ENCODE peak calls at places on chromosomes 7 and 10, in four cellular contexts. B, P, N and J are unnamed samples.

GRCh38 chr10:75358835-75359421 is 42.6 kb downstream of the ZNF503 start:
- DNase-seq in B (peak), P (no peak), N (peak), J (peak)

GRCh38 chr10:33113111-33113856 is 155.3 kb upstream of the ITGB1 start:
- DNase-seq in B (no peak), P (no peak), N (peak), J (no peak)

GRCh38 chr7:130961128-130961601 is 227.2 kb upstream of the KLF14 start:
- DNase-seq in B (no peak), P (peak), N (peak), J (peak)

GRCh38 chr7:100472854-100473499 is 6.0 kb downstream of the TSC22D4 start:
- DNase-seq in B (no peak), P (no peak), N (no peak), J (no peak)

GRCh38 chr10:34996843-34997242 is 93.3 kb downstream of the CUL2 start:
- DNase-seq in B (no peak), P (no peak), N (peak), J (no peak)

GRCh38 chr7:112940314-112940732 is 146.3 kb downstream of the GPR85 start:
- DNase-seq in B (no peak), P (no peak), N (no peak), J (peak)

GRCh38 chr10:122650331-122650730 is 49.3 kb downstream of the C10orf120 start:
- DNase-seq in B (no peak), P (no peak), N (no peak), J (no peak)

GRCh38 chr7:146781352-146782116 is 664.9 kb downstream of the CNTNAP2 start:
- DNase-seq in B (no peak), P (no peak), N (no peak), J (no peak)

GRCh38 chr7:143407296-143408246 is 1.1 kb downstream of the EPHA1 start:
- DNase-seq in B (peak), P (no peak), N (no peak), J (no peak)

GRCh38 chr10:132185601-132186487 is 904 bp upstream of the DPYSL4 start:
- DNase-seq in B (peak), P (no peak), N (peak), J (no peak)

GRCh38 chr7:6273917-6274630 is 1.6 kb upstream of the CYTH3 start:
- DNase-seq in B (no peak), P (no peak), N (no peak), J (no peak)

GRCh38 chr10:44682516-44682915 is 228.6 kb upstream of the TMEM72 start:
- DNase-seq in B (no peak), P (no peak), N (no peak), J (no peak)

GRCh38 chr7:123231060-123232000 is 31.6 kb upstream of the SLC13A1 start:
- DNase-seq in B (no peak), P (no peak), N (no peak), J (no peak)

GRCh38 chr10:117804470-117805011 is 242.2 kb downstream of the RAB11FIP2 start:
- DNase-seq in B (no peak), P (no peak), N (no peak), J (no peak)

GRCh38 chr7:512541-513311 is 6.9 kb downstream of the PDGFA start:
- DNase-seq in B (no peak), P (no peak), N (no peak), J (no peak)

GRCh38 chr10:63414481-63415260 is 51.1 kb downstream of the JMJD1C start:
- DNase-seq in B (peak), P (no peak), N (peak), J (peak)

GRCh38 chr10:115992554-115992953 is 280.5 kb downstream of the GFRA1 start:
- DNase-seq in B (no peak), P (no peak), N (no peak), J (no peak)

GRCh38 chr10:10855178-10855577 is 162.5 kb upstream of the CELF2 start:
- DNase-seq in B (no peak), P (no peak), N (no peak), J (no peak)

GRCh38 chr10:78973901-78974408 is 94.8 kb upstream of the ZMIZ1 start:
- DNase-seq in B (peak), P (peak), N (peak), J (no peak)

GRCh38 chr7:7799138-7799537 is 80.7 kb upstream of the RPA3 start:
- DNase-seq in B (peak), P (no peak), N (peak), J (no peak)

GRCh38 chr7:26664735-26665420 is 199.5 kb downstream of the SKAP2 start:
- DNase-seq in B (peak), P (no peak), N (no peak), J (no peak)

GRCh38 chr7:102220929-102221850 is 65.5 kb upstream of the SH2B2 start:
- DNase-seq in B (peak), P (peak), N (peak), J (peak)

GRCh38 chr10:21831986-21832735 is 171.4 kb downstream of the DNAJC1 start:
- DNase-seq in B (no peak), P (no peak), N (peak), J (peak)

GRCh38 chr10:104780946-104781345 is 139.9 kb downstream of the SORCS3 start:
- DNase-seq in B (no peak), P (no peak), N (no peak), J (no peak)

GRCh38 chr10:104779701-104780100 is 138.6 kb downstream of the SORCS3 start:
- DNase-seq in B (no peak), P (no peak), N (no peak), J (no peak)

GRCh38 chr10:104780165-104780564 is 139.1 kb downstream of the SORCS3 start:
- DNase-seq in B (no peak), P (no peak), N (no peak), J (no peak)

DNA sequence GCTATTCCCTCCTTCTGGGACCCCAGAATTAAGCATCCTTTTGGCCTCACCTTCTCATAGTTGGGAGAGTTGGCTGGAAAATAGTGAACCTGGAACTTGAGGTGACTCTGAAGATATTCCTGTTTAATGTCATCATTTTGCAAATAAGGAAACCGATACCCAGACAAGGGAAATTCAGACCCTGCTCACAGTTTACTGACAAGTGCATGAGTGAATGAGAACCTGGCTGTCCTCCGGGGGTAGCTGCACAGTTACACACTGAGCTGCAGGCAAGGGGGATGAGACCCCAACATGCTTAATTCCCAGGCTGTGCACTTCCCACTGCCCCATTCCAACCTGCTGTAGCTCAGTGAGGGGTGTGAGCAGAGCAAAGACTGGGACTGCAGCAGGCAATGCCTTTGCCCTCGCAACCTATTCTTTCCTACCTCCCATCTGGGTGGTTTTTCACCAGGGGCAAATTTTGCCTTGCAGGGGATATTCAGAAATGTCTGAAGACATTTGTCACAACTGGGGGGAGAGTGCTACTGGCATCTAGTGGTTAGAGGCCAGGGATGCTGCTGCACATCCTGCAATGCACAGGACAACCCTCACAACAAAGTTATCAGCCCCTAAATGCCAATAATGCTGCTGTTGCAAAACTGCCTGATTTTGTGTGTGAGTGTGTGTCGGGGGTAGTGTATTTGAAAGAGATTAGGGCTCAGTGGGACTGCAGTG is 136.2 kb downstream of the SORCS3 start:
- DNase-seq in B (no peak), P (no peak), N (no peak), J (no peak)
- TF ChIP-seq CTCF in B (no peak), P (no peak), N (no peak), J (no peak)

DNA sequence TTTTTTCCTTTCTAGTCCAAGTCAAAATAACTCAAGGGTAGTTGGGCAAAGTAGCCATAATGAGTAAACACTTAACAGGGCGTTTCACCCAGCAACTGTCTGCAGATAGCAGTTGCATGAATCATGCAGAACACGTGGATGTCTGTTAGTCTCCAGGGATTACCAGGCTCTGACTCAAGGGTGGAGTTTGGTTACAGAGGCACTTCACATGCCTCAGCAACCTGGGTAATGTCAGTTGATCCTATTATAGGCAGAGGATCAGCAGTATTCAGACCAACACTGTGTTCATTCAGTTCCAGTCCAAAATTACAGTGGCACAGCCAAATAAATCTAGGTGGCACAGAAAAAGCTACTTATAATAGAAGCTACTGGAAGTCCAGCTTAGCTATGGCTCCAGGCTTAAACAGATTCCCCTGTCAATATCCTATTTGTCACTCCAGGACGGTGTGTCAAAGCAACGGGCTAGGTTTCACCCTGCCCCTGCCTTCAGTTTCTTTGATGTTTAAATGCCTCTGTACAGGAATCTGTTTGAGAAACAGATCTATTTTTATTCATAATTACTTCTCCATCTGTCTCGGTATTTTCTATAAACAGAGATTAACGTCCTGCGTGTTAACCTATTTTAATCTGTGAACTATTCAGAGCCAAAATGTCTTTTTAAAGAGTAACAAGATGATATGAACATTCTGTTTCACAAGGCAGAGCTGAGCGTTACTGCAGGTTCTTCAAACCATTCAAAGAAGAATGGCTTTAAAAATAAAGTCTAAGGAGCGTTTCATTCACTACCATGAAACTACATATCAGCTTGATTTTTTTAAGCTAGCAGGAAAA is 162.6 kb upstream of the AKR1E2 start:
- DNase-seq in B (peak), P (peak), N (peak), J (peak)
- H3K4me3 ChIP-seq in B (no peak), P (no peak), N (no peak), J (no peak)

GRCh38 chr10:29591416-29591968 is 43.3 kb downstream of the SVIL start:
- DNase-seq in B (peak), P (no peak), N (peak), J (no peak)

GRCh38 chr10:29598861-29599311 is 35.9 kb downstream of the SVIL start:
- DNase-seq in B (no peak), P (peak), N (peak), J (no peak)

GRCh38 chr10:29595146-29595545 is 39.6 kb downstream of the SVIL start:
- DNase-seq in B (no peak), P (no peak), N (no peak), J (no peak)

GRCh38 chr10:29596826-29597225 is 37.9 kb downstream of the SVIL start:
- DNase-seq in B (no peak), P (no peak), N (no peak), J (no peak)

GRCh38 chr10:29595636-29596225 is 39.0 kb downstream of the SVIL start:
- DNase-seq in B (peak), P (no peak), N (no peak), J (no peak)
- TF ChIP-seq CTCF in B (no peak), P (no peak), N (no peak), J (no peak)

DNA sequence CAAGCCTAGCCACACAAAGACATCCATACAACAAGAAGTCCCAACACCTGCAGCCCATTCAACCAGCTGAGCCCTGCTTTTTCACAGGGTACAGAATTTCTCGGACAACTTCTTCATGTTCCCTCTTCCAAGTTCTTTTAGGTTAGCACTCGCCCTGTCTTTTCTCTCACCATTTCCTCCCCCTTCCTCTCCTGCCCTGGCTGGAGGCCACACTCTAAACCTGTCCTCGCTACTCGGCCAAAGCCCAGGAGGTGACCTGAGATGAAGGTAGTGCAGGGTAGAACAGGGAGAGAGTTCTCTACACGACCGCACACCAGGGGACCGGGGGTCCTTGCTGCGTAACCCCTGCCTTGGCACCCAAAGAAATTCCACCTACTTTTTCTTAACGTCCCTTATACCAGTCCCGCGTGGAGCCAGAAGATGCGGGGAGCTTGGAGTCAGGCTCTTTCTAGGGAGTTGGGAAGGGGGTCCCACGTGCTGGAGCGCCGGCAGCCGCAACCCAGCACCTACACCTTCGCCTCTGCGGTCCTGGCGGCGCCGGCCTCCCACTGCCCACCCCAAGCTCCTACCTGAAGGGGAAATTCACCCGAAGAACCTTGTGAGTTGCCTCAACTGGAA is 16.0 kb upstream of the DLX6 start:
- DNase-seq in B (no peak), P (no peak), N (no peak), J (no peak)
- H3K4me3 ChIP-seq in B (no peak), P (no peak), N (no peak), J (no peak)

GRCh38 chr7:43926193-43927043 is at the start of gene UBE2D4:
- DNase-seq in B (peak), P (no peak), N (peak), J (no peak)
- TF ChIP-seq CTCF in B (peak), P (no peak), N (no peak), J (no peak)

GRCh38 chr10:7592627-7593026 is 74.1 kb downstream of the ITIH5 start:
- DNase-seq in B (no peak), P (no peak), N (no peak), J (no peak)

GRCh38 chr10:7593905-7594304 is 72.9 kb downstream of the ITIH5 start:
- DNase-seq in B (no peak), P (no peak), N (no peak), J (no peak)

GRCh38 chr10:7601023-7601656 is 65.6 kb downstream of the ITIH5 start:
- DNase-seq in B (no peak), P (no peak), N (no peak), J (no peak)

GRCh38 chr10:7593068-7593467 is 73.7 kb downstream of the ITIH5 start:
- DNase-seq in B (no peak), P (no peak), N (peak), J (no peak)

DNA sequence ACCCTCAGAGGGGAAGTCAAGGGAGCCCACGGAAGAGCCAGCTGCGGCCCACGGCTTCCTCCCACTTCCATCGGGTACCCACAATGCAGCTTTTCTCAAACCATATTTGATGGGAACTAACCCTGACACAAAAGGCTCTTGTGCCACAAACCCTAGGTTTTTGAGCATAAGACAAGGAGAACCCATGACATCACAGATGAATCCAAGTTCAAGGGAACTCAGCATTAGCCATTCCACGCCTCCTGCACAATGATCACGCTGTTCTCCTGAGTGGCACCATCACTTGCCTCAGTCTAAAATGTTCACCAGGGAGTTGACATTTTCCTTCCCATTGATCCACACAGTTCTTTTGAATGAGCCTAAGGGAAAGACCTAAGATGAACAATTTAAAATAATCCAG is 70.4 kb downstream of the ITIH5 start:
- DNase-seq in B (no peak), P (no peak), N (no peak), J (no peak)
- H3K4me3 ChIP-seq in B (no peak), P (no peak), N (no peak), J (no peak)

DNA sequence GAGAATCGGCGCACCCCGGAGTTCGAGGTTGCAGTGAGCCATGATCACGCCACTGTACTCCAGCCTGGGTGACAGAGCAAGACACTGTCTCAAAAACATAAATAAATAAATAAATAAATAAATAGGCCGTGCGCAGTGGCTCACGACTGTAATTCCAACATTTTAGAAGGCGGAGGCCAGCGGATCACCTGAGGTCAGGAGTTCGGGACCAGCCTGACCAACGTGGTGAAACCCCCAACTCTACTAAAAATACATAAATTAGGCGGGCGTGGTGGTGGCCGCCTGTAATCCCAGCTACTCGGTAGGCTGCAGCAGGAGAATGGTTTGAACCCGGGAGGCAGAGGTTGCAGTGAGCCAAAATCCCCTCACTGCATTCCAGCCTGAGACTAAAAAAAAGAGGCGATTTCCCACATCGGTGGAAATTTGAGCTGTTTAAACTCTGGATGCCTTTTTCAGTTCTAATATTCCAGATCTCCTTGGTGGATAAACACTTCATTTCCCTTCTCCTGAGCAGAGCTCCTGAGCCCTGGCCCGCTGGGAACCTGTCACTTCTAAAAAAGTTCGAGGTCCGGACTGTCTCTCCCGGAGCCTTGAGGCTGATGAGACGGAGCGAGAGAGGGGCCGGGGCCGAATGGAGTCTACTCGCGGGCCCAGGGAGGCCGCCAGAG is 2.0 kb upstream of the NFKB2 start:
- DNase-seq in B (no peak), P (no peak), N (no peak), J (no peak)
- TF ChIP-seq CTCF in B (peak), P (peak), N (peak), J (peak)

GRCh38 chr7:106070567-106071254 is 41.4 kb downstream of the SYPL1 start:
- DNase-seq in B (no peak), P (no peak), N (no peak), J (no peak)
- H3K4me3 ChIP-seq in B (no peak), P (no peak), N (no peak), J (no peak)